ENCODE peak calls at places on chromosome 11, in ten cellular contexts. Q, N, G, U, V, D, M, I, H and L are unnamed samples.
A peak's percentile ranks its signal among the peaks of the same experiment; 100 is the strongest.

GRCh38 chr11:100827934-100828661 is 141.0 kb downstream of the ARHGAP42 start:
- DNase-seq in Q (peak; percentile 19), U (no peak), D (no peak), V (peak; percentile 51), M (peak; percentile 56), H (no peak), I (peak; percentile 46), G (peak; percentile 77), N (no peak), L (peak; percentile 77)

GRCh38 chr11:47269829-47270305 is at the start of gene MADD:
- DNase-seq in D (no peak), N (no peak), M (peak; percentile 89), V (peak; percentile 43), H (peak; percentile 93), G (peak; percentile 84), U (peak; percentile 91), Q (peak; percentile 82), I (peak; percentile 89), L (peak; percentile 85)

GRCh38 chr11:75445315-75445953 is 12.4 kb upstream of the KLHL35 start:
- DNase-seq in V (no peak), D (no peak), H (peak; percentile 61), G (peak; percentile 61), I (peak; percentile 88), N (peak; percentile 8), Q (peak; percentile 71), U (peak; percentile 65), M (peak; percentile 66), L (peak; percentile 76)

GRCh38 chr11:61489833-61490585 is 18.5 kb upstream of the LRRC10B start:
- DNase-seq in Q (no peak), M (no peak), G (no peak), I (peak; percentile 82), V (no peak), H (no peak), D (no peak), N (no peak), U (no peak), L (peak; percentile 60)

GRCh38 chr11:2927851-2928604 is 1.2 kb downstream of the PHLDA2 start:
- DNase-seq in G (peak; percentile 56), D (no peak), V (no peak), N (no peak), I (peak; percentile 47), M (no peak), H (no peak), Q (peak; percentile 39), U (no peak), L (peak; percentile 25)

GRCh38 chr11:1570896-1571759 is 943 bp downstream of the DUSP8 start:
- DNase-seq in V (no peak), I (no peak), U (peak; percentile 43), M (peak; percentile 46), N (no peak), H (peak; percentile 21), D (no peak), G (peak; percentile 5), Q (peak; percentile 66), L (no peak)

GRCh38 chr11:129278586-129279319 is 86.6 kb upstream of the ARHGAP32 start:
- DNase-seq in U (peak; percentile 33), D (no peak), G (no peak), I (peak; percentile 65), M (no peak), Q (peak; percentile 26), N (no peak), V (no peak), H (no peak), L (peak; percentile 85)

GRCh38 chr11:110773442-110773841 is 61.2 kb upstream of the ARHGAP20 start:
- DNase-seq in N (no peak), H (no peak), M (no peak), U (no peak), Q (no peak), I (no peak), G (no peak), V (no peak), D (no peak), L (no peak)

GRCh38 chr11:116263770-116264169 is 509.0 kb downstream of the BUD13 start:
- DNase-seq in N (no peak), H (no peak), I (peak; percentile 51), U (no peak), M (no peak), D (no peak), V (no peak), G (no peak), Q (no peak), L (no peak)

GRCh38 chr11:116981216-116981887 is 116.9 kb downstream of the SIK3 start:
- DNase-seq in M (no peak), V (no peak), D (no peak), U (no peak), I (no peak), H (no peak), N (no peak), G (no peak), Q (no peak), L (no peak)

GRCh38 chr11:86484164-86484794 is 109.6 kb downstream of the CCDC81 start:
- DNase-seq in G (peak; percentile 83), U (no peak), M (no peak), V (peak; percentile 96), N (peak; percentile 94), Q (peak; percentile 34), D (no peak), I (peak; percentile 31), H (peak; percentile 95), L (peak; percentile 95)

GRCh38 chr11:37755526-37755925 is 1157.5 kb upstream of the RAG2 start:
- DNase-seq in U (no peak), G (no peak), Q (no peak), N (no peak), D (no peak), V (no peak), M (no peak), H (peak; percentile 45), I (no peak), L (no peak)

GRCh38 chr11:76048763-76049162 is 157.5 kb downstream of the WNT11 start:
- DNase-seq in G (no peak), U (peak; percentile 5), V (no peak), N (no peak), Q (peak; percentile 68), H (no peak), D (no peak), I (no peak), M (peak; percentile 30), L (no peak)

GRCh38 chr11:15629690-15630321 is 515.1 kb downstream of the INSC start:
- DNase-seq in M (peak; percentile 33), G (peak; percentile 23), V (no peak), N (no peak), D (no peak), I (peak; percentile 49), Q (peak; percentile 55), H (peak; percentile 7), U (no peak), L (peak; percentile 33)

GRCh38 chr11:108886608-108887007 is 221.7 kb downstream of the DDX10 start:
- DNase-seq in V (no peak), H (no peak), M (no peak), N (no peak), D (no peak), U (no peak), Q (no peak), I (no peak), G (peak; percentile 70), L (peak; percentile 31)

GRCh38 chr11:14956111-14956510 is 16.0 kb downstream of the CALCA start:
- DNase-seq in D (no peak), G (no peak), V (no peak), N (no peak), U (no peak), Q (no peak), I (no peak), H (no peak), M (no peak), L (no peak)

GRCh38 chr11:65262775-65263174 is 1.0 kb downstream of the POLA2 start:
- DNase-seq in V (no peak), M (no peak), H (no peak), Q (no peak), D (no peak), G (no peak), N (no peak), U (no peak), I (no peak), L (peak; percentile 27)

GRCh38 chr11:19711911-19712280 is 741 bp upstream of the NAV2 start:
- DNase-seq in M (no peak), U (no peak), I (peak; percentile 40), V (no peak), Q (no peak), D (no peak), G (no peak), N (no peak), H (no peak), L (no peak)

GRCh38 chr11:114296190-114296978 is at the start of gene NNMT:
- DNase-seq in H (no peak), I (no peak), M (no peak), G (peak; percentile 98), D (peak; percentile 81), N (peak; percentile 97), U (no peak), V (peak; percentile 92), Q (peak; percentile 38), L (no peak)

GRCh38 chr11:78325274-78325781 is 92.3 kb downstream of the GAB2 start:
- DNase-seq in G (no peak), Q (no peak), H (no peak), V (no peak), D (no peak), I (no peak), N (no peak), M (no peak), U (no peak), L (peak; percentile 21)

GRCh38 chr11:72405009-72405408 is 29.3 kb downstream of the CLPB start:
- DNase-seq in I (no peak), Q (no peak), H (peak; percentile 40), M (no peak), N (no peak), V (no peak), D (no peak), G (no peak), U (no peak), L (no peak)

GRCh38 chr11:112195906-112196305 is 20.6 kb downstream of the BCO2 start:
- DNase-seq in H (no peak), Q (no peak), D (no peak), G (peak; percentile 50), I (no peak), U (no peak), N (peak; percentile 7), M (no peak), V (no peak), L (no peak)

GRCh38 chr11:118067006-118067405 is 9.9 kb upstream of the TMPRSS4 start:
- DNase-seq in U (no peak), N (no peak), H (no peak), Q (no peak), M (no peak), I (no peak), V (no peak), D (no peak), G (no peak), L (no peak)

GRCh38 chr11:93059074-93059957 is 89.9 kb downstream of the MTNR1B start:
- DNase-seq in Q (no peak), H (peak; percentile 51), G (peak; percentile 94), V (peak; percentile 65), U (no peak), M (peak; percentile 87), N (peak; percentile 29), I (no peak), D (no peak), L (peak; percentile 36)

GRCh38 chr11:101126551-101127347 is 2.9 kb downstream of the PGR start:
- DNase-seq in U (no peak), M (no peak), Q (no peak), D (no peak), N (no peak), I (peak; percentile 29), H (no peak), V (no peak), G (peak; percentile 26), L (no peak)

GRCh38 chr11:117823294-117823940 is 1.1 kb downstream of the FXYD2 start:
- DNase-seq in H (peak; percentile 28), N (no peak), Q (peak; percentile 17), V (no peak), I (no peak), U (peak; percentile 58), M (no peak), G (no peak), D (no peak), L (peak; percentile 59)

GRCh38 chr11:122215244-122215992 is 99.4 kb upstream of the BLID start:
- DNase-seq in D (peak; percentile 86), M (peak; percentile 57), I (peak; percentile 86), N (peak; percentile 98), Q (peak; percentile 71), H (peak; percentile 50), V (peak; percentile 94), U (no peak), G (peak; percentile 91), L (no peak)

GRCh38 chr11:92848578-92848977 is 120.9 kb upstream of the MTNR1B start:
- DNase-seq in V (no peak), N (no peak), G (no peak), Q (no peak), U (no peak), M (peak; percentile 29), H (no peak), D (no peak), I (no peak), L (no peak)